ENCODE peak calls at places on chromosome 3, in eight cellular contexts. G is COR-L47; H is mucosa of gallbladder; D is activated T-helper 1 cell treated with anti-CD3 and anti-CD28 coated beads, Interleukin-2, amount 50 U/mL, for 16 hours; X is hypothalamus; F is HFFc6; V is T-helper 9 cell; Q is activated effector memory CD4-positive, alpha-beta T cell treated with Interleukin-2 at 50 U/mL for 16 hours. E is an unnamed sample.

GRCh38 chr3:134839422-134839821 is 44.4 kb downstream of the EPHB1 start:
- DNase-seq in Q (no peak), H (no peak), G (no peak), F (no peak), D (no peak), V (no peak), X (no peak), E (no peak)

GRCh38 chr3:20256144-20256543 is 70.1 kb upstream of the SGO1 start:
- DNase-seq in F (no peak), H (no peak), Q (no peak), G (no peak), V (no peak), D (no peak), X (no peak), E (no peak)

GRCh38 chr3:177294221-177294620 is 96.9 kb upstream of the TBL1XR1 start:
- DNase-seq in G (no peak), Q (no peak), V (no peak), D (no peak), H (peak; percentile 53), X (no peak), F (peak; percentile 19), E (peak; percentile 41)

GRCh38 chr3:79086514-79086913 is 681.3 kb downstream of the ROBO1 start:
- DNase-seq in D (no peak), V (no peak), X (peak; percentile 5), G (peak; percentile 12), Q (no peak), F (peak; percentile 44), H (peak; percentile 50), E (peak; percentile 41)

GRCh38 chr3:14228611-14229470 is 50.2 kb downstream of the LSM3 start:
- DNase-seq in F (peak; percentile 18), H (no peak), V (no peak), D (no peak), X (no peak), Q (no peak), G (no peak), E (no peak)

GRCh38 chr3:126540342-126540849 is 16.4 kb downstream of the CHST13 start:
- DNase-seq in Q (no peak), F (peak; percentile 97), G (no peak), X (no peak), V (no peak), D (no peak), H (peak; percentile 26), E (no peak)

GRCh38 chr3:161555367-161555766 is 58.8 kb downstream of the OTOL1 start:
- DNase-seq in H (no peak), G (no peak), V (no peak), F (no peak), D (no peak), X (no peak), Q (no peak), E (no peak)

GRCh38 chr3:168495251-168495650 is 399.5 kb upstream of the GOLIM4 start:
- DNase-seq in X (no peak), Q (no peak), V (no peak), G (no peak), H (no peak), D (no peak), F (no peak), E (no peak)

GRCh38 chr3:53221827-53222182 is 34.0 kb downstream of the TKT start:
- DNase-seq in Q (no peak), H (no peak), D (no peak), G (no peak), X (no peak), V (no peak), F (no peak), E (no peak)

GRCh38 chr3:124811441-124811840 is 75.7 kb downstream of the ITGB5 start:
- DNase-seq in Q (no peak), V (no peak), G (no peak), D (no peak), H (no peak), X (no peak), F (no peak), E (no peak)

GRCh38 chr3:49316696-49317457 is 23.0 kb downstream of the USP4 start:
- DNase-seq in V (no peak), H (peak; percentile 70), D (no peak), Q (no peak), G (no peak), F (no peak), X (peak; percentile 19), E (no peak)

GRCh38 chr3:177633671-177634207 is 436.5 kb upstream of the TBL1XR1 start:
- DNase-seq in X (no peak), V (no peak), F (peak; percentile 27), D (no peak), Q (no peak), H (no peak), G (no peak), E (no peak)

GRCh38 chr3:109050591-109051167 is 67.3 kb downstream of the MORC1 start:
- DNase-seq in F (no peak), Q (no peak), D (no peak), H (no peak), G (peak; percentile 27), V (no peak), X (no peak), E (peak; percentile 16)

GRCh38 chr3:126555795-126556636 is 2.7 kb downstream of the C3orf22 start:
- DNase-seq in G (no peak), D (no peak), H (peak; percentile 8), X (no peak), F (no peak), V (no peak), Q (no peak), E (no peak)

GRCh38 chr3:50166309-50167019 is 11.3 kb downstream of the SEMA3F start:
- DNase-seq in Q (no peak), F (no peak), X (no peak), V (no peak), G (no peak), D (no peak), H (no peak), E (no peak)

GRCh38 chr3:112579232-112579631 is 17.4 kb downstream of the SLC35A5 start:
- DNase-seq in H (no peak), D (no peak), X (no peak), G (no peak), F (no peak), Q (no peak), V (no peak), E (no peak)

GRCh38 chr3:53016236-53016635 is 29.6 kb downstream of the SFMBT1 start:
- DNase-seq in Q (no peak), D (no peak), X (no peak), F (no peak), H (no peak), V (no peak), G (no peak), E (no peak)

GRCh38 chr3:78086150-78086549 is 1046.3 kb downstream of the ROBO2 start:
- DNase-seq in H (no peak), V (no peak), D (no peak), G (no peak), F (no peak), Q (no peak), X (no peak), E (no peak)

GRCh38 chr3:4174760-4175159 is 128.4 kb upstream of the SETMAR start:
- DNase-seq in X (no peak), D (no peak), Q (no peak), G (no peak), F (no peak), H (peak; percentile 44), V (no peak), E (no peak)

GRCh38 chr3:99699841-99700240 is 61.4 kb downstream of the COL8A1 start:
- DNase-seq in D (no peak), V (no peak), H (no peak), F (peak; percentile 38), Q (no peak), X (no peak), G (no peak), E (no peak)

GRCh38 chr3:55000546-55000945 is 72.7 kb upstream of the LRTM1 start:
- DNase-seq in D (no peak), X (peak; percentile 14), V (no peak), H (no peak), G (no peak), Q (no peak), F (peak; percentile 77), E (no peak)

GRCh38 chr3:13078158-13078905 is 5.1 kb upstream of the IQSEC1 start:
- DNase-seq in D (no peak), Q (no peak), F (no peak), V (no peak), G (peak; percentile 46), H (no peak), X (peak; percentile 64), E (peak; percentile 79)

GRCh38 chr3:114746502-114746901 is 400.6 kb downstream of the ZBTB20 start:
- DNase-seq in D (no peak), F (no peak), Q (no peak), H (no peak), V (no peak), X (no peak), G (no peak), E (no peak)

GRCh38 chr3:59535791-59536221 is 486.0 kb upstream of the CFAP20DC start:
- DNase-seq in D (no peak), V (no peak), Q (no peak), H (no peak), G (no peak), F (peak; percentile 4), X (no peak), E (no peak)

GRCh38 chr3:2706144-2706835 is 403.9 kb downstream of the IL5RA start:
- DNase-seq in X (no peak), Q (no peak), D (no peak), G (no peak), F (no peak), H (no peak), V (no peak), E (no peak)

GRCh38 chr3:10017636-10018292 is 8.5 kb upstream of the FANCD2 start:
- DNase-seq in D (no peak), G (no peak), X (no peak), Q (no peak), H (no peak), V (no peak), F (peak; percentile 91), E (no peak)

GRCh38 chr3:179565496-179565895 is 2.8 kb downstream of the ACTL6A start:
- DNase-seq in F (no peak), X (no peak), D (no peak), V (no peak), H (no peak), Q (no peak), G (no peak), E (no peak)

GRCh38 chr3:52606373-52607085 is 70.1 kb downstream of the UQCC5 start:
- DNase-seq in F (peak; percentile 17), Q (no peak), X (no peak), V (no peak), G (peak; percentile 61), D (no peak), H (peak; percentile 53), E (peak; percentile 78)

GRCh38 chr3:53159415-53160135 is 1.4 kb upstream of the PRKCD start:
- DNase-seq in X (no peak), V (no peak), D (no peak), Q (no peak), G (no peak), H (peak; percentile 93), F (no peak), E (peak; percentile 94)

E was measured in body of pancreas.